ENCODE peak calls at places on chromosomes 13 and 19, in six cellular contexts. Z, T, W, G, S and F are unnamed samples.

GRCh38 chr13:79581870-79582315 is 100.9 kb downstream of the NDFIP2 start:
- DNase-seq in W (peak), Z (peak), T (peak), S (no peak), G (peak), F (peak)

GRCh38 chr13:84050551-84050950 is 168.3 kb upstream of the SLITRK1 start:
- DNase-seq in G (no peak), T (no peak), W (no peak), S (no peak), Z (no peak), F (peak)

GRCh38 chr13:26719356-26719945 is 41.1 kb downstream of the GPR12 start:
- DNase-seq in S (no peak), G (no peak), Z (peak), W (no peak), T (no peak), F (peak)

GRCh38 chr19:49590971-49591730 is at the start of gene PRR12:
- DNase-seq in T (peak), S (peak), W (peak), G (peak), Z (peak), F (peak)

GRCh38 chr19:16970821-16971220 is 55.8 kb downstream of the CPAMD8 start:
- DNase-seq in S (no peak), G (no peak), W (no peak), Z (no peak), T (no peak), F (no peak)

GRCh38 chr19:54790711-54791110 is 12.7 kb upstream of the KIR2DL4 start:
- DNase-seq in Z (no peak), W (no peak), G (no peak), S (no peak), T (no peak), F (no peak)

GRCh38 chr19:33749016-33749415 is 47.7 kb upstream of the KCTD15 start:
- DNase-seq in S (no peak), W (no peak), T (no peak), G (no peak), Z (no peak), F (no peak)

GRCh38 chr13:50948576-50948975 is 39.0 kb downstream of the RNASEH2B start:
- DNase-seq in Z (no peak), T (no peak), S (no peak), G (no peak), W (peak), F (no peak)

GRCh38 chr13:44764334-44764733 is 188.2 kb upstream of the TSC22D1 start:
- DNase-seq in T (no peak), S (peak), W (no peak), G (peak), Z (no peak), F (no peak)

GRCh38 chr13:22498006-22498405 is 682.8 kb upstream of the SGCG start:
- DNase-seq in Z (no peak), T (no peak), G (no peak), W (no peak), S (no peak), F (no peak)

DNA sequence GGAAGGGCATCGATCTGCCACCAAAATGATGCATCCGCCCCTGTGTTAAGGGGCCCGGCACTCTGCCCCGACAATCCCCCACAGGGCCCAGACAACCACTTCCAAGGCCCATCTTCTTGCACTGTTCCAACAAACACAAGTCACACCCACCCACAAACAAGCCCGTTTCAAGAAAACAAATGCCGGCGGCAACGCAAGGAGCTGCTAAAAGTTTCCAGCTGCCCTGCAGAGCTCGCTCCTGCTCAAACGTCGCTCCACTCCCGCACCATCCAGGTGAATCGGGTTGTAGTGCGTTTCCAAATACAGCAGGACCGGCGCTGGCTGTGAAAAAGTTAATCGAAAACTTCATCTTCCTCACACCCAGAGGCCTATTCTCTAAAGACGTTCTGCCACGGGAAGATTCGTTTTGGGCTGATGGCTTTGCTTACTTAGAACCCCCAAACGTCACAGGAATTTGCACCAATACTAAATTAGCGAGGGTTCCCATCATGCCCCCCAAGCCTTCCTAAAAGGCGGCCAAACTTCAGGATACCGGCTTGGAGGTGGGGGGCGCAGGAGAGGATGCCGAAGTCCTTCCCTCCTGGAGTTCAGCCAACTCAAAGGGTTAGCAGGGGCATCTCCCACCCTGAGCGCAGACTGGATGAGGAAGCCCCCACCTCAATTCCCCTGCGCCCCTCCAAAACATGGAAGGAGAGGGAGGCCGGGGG is 107.4 kb upstream of the DOCK9 start:
- DNase-seq in W (no peak), Z (peak), S (no peak), G (peak), T (peak), F (no peak)
- H3K4me3 ChIP-seq in W (peak), Z (peak), S (peak), G (peak), T (peak), F (peak)

GRCh38 chr19:19261350-19262189 is 11.5 kb downstream of the TM6SF2 start:
- DNase-seq in G (peak), T (no peak), S (no peak), W (no peak), Z (peak), F (peak)
- H3K4me3 ChIP-seq in G (peak), T (no peak), S (no peak), W (no peak), Z (no peak), F (no peak)

DNA sequence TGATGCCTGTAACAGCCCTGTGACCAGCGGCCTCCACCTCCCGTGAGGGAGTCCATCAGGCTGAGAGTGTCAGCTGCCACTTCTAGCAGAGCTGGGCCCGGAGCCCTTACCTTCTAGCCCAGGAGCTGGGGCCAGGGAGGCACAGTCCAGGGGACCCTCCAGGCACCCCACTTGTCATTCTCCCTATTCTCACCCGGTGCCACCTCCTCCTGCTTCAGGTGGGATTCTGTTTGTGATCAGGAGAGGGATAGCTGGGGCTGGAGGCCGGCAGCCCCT is 4.1 kb downstream of the RASA3 start:
- DNase-seq in W (no peak), G (no peak), S (no peak), Z (no peak), T (no peak), F (no peak)
- H3K4me3 ChIP-seq in W (peak), G (no peak), S (peak), Z (peak), T (no peak), F (peak)

GRCh38 chr13:87671824-87672603 is 843 bp downstream of the SLITRK5 start:
- DNase-seq in Z (peak), W (peak), T (no peak), G (peak), S (no peak), F (no peak)
- H3K4me3 ChIP-seq in Z (peak), W (peak), T (peak), G (peak), S (peak), F (peak)

GRCh38 chr19:3623716-3624115 is 2.9 kb downstream of the CACTIN start:
- DNase-seq in W (no peak), Z (no peak), S (no peak), G (no peak), T (no peak), F (no peak)
- H3K4me3 ChIP-seq in W (no peak), Z (no peak), S (no peak), G (no peak), T (no peak), F (no peak)

GRCh38 chr19:10110972-10111317 is 548 bp upstream of the P2RY11 start:
- DNase-seq in W (no peak), S (no peak), T (no peak), G (no peak), Z (no peak), F (no peak)
- H3K4me3 ChIP-seq in W (no peak), S (no peak), T (no peak), G (no peak), Z (no peak), F (no peak)

GRCh38 chr13:55517312-55517711 is 1623.4 kb upstream of the PRR20A start:
- DNase-seq in T (no peak), G (peak), W (no peak), S (no peak), Z (no peak), F (no peak)

DNA sequence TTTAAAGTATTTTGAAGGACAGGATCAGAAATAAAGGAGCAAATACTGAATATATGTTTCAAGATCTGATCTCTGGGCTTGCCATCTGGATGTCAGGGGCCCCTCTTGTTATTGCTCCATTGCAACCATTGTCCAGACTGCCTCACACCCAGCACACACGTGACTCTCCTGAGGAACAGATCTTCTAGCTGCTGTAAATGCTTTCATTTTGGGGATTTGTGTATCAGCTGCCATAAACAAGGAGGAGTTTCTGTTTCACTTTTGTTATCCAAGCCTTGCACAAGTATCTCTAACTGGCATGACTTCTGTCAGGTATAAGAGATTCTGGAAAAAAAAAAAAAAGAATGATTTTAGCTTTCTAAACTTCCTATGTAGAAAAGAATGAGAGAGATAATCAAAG is 1624.1 kb upstream of the PRR20A start:
- DNase-seq in W (no peak), S (no peak), Z (no peak), G (no peak), T (no peak), F (no peak)
- H3K4me3 ChIP-seq in W (no peak), S (no peak), Z (no peak), G (no peak), T (no peak), F (no peak)

GRCh38 chr19:589693-590395 is at the start of gene HCN2:
- DNase-seq in G (no peak), T (no peak), W (no peak), Z (peak), S (no peak), F (peak)
- H3K4me3 ChIP-seq in G (no peak), T (no peak), W (peak), Z (peak), S (no peak), F (no peak)

GRCh38 chr13:93621966-93622365 is 395.4 kb downstream of the GPC6 start:
- DNase-seq in T (no peak), W (no peak), Z (no peak), G (no peak), S (no peak), F (no peak)
- H3K4me3 ChIP-seq in T (no peak), W (no peak), Z (no peak), G (no peak), S (no peak), F (no peak)